ENCODE peak calls at places on chromosomes 6 and 20, in five cellular contexts. Q is CD8-positive, alpha-beta T cell; D is psoas muscle; W is tibial artery; S is A549. P is an unnamed sample.

GRCh38 chr6:29625337-29625930 is 7.5 kb downstream of the GABBR1 start:
- DNase-seq in S (no peak), D (no peak), W (no peak), Q (no peak), P (no peak)

GRCh38 chr6:43455034-43455747 is at the start of gene DLK2:
- DNase-seq in D (no peak), S (no peak), W (no peak), Q (no peak), P (no peak)

GRCh38 chr6:27873101-27874030 is 38.8 kb downstream of the OR2B2 start:
- DNase-seq in S (peak), W (no peak), D (peak), Q (peak), P (peak)

GRCh38 chr6:38594008-38594665 is 45.6 kb downstream of the BTBD9 start:
- DNase-seq in Q (no peak), W (no peak), S (no peak), D (no peak), P (no peak)

GRCh38 chr6:105799051-105799450 is 287.1 kb upstream of the PRDM1 start:
- DNase-seq in S (no peak), D (no peak), Q (no peak), W (peak), P (peak)

GRCh38 chr6:154481541-154482013 is 28.9 kb downstream of the CNKSR3 start:
- DNase-seq in D (no peak), W (no peak), Q (no peak), S (no peak), P (no peak)

GRCh38 chr6:168004945-168005344 is 7.5 kb downstream of the KIF25 start:
- DNase-seq in D (no peak), S (no peak), W (no peak), Q (no peak), P (no peak)

GRCh38 chr6:28446818-28447511 is 3.7 kb upstream of the ZSCAN23 start:
- DNase-seq in Q (no peak), D (no peak), W (no peak), S (no peak), P (peak)

GRCh38 chr20:44085616-44086434 is 101.2 kb downstream of the JPH2 start:
- DNase-seq in W (no peak), Q (no peak), D (no peak), S (no peak), P (no peak)

GRCh38 chr20:63548992-63549391 is 1.4 kb upstream of the SRMS start:
- DNase-seq in Q (no peak), D (no peak), W (no peak), S (no peak), P (no peak)

GRCh38 chr6:62328607-62329006 is 42.6 kb upstream of the KHDRBS2 start:
- DNase-seq in W (no peak), S (no peak), Q (no peak), D (no peak), P (no peak)

GRCh38 chr6:1118287-1118647 is 193.6 kb upstream of the FOXQ1 start:
- DNase-seq in D (no peak), W (no peak), Q (no peak), S (no peak), P (no peak)

GRCh38 chr6:15449001-15449400 is 203.1 kb downstream of the JARID2 start:
- DNase-seq in Q (no peak), D (no peak), S (no peak), W (no peak), P (no peak)

GRCh38 chr6:159801935-159802334 is 1.9 kb downstream of the PNLDC1 start:
- DNase-seq in D (no peak), Q (no peak), W (no peak), S (no peak), P (no peak)

GRCh38 chr6:7121704-7122241 is 14.0 kb downstream of the RREB1 start:
- DNase-seq in D (no peak), Q (no peak), S (no peak), W (no peak), P (no peak)

GRCh38 chr6:14110001-14110818 is 7.4 kb upstream of the CD83 start:
- DNase-seq in W (no peak), Q (no peak), D (no peak), S (no peak), P (no peak)

GRCh38 chr20:12535316-12535715 is 473.5 kb upstream of the SPTLC3 start:
- DNase-seq in Q (no peak), S (no peak), W (no peak), D (no peak), P (no peak)

GRCh38 chr6:49806145-49806544 is 19.1 kb upstream of the PGK2 start:
- DNase-seq in W (peak), D (no peak), Q (no peak), S (no peak), P (no peak)

GRCh38 chr6:157217198-157217893 is 106.0 kb downstream of the TMEM242 start:
- DNase-seq in W (no peak), D (no peak), S (no peak), Q (no peak), P (no peak)

GRCh38 chr6:137341721-137342195 is 122.6 kb upstream of the IFNGR1 start:
- DNase-seq in D (peak), Q (peak), W (no peak), S (peak), P (peak)

GRCh38 chr6:158817298-158818007 is 1.7 kb downstream of the EZR start:
- DNase-seq in S (peak), W (no peak), D (no peak), Q (no peak), P (peak)

GRCh38 chr6:162217811-162218450 is 509.6 kb downstream of the PRKN start:
- DNase-seq in Q (no peak), D (no peak), S (no peak), W (no peak), P (no peak)

GRCh38 chr6:116536216-116536621 is 9.3 kb downstream of the TRAPPC3L start:
- DNase-seq in D (no peak), W (no peak), Q (no peak), S (peak), P (no peak)

GRCh38 chr6:37059344-37060194 is 54.1 kb downstream of the FGD2 start:
- DNase-seq in D (peak), W (peak), S (peak), Q (no peak), P (peak)

GRCh38 chr20:47400685-47401084 is 44.2 kb upstream of the ZMYND8 start:
- DNase-seq in S (peak), D (no peak), Q (no peak), W (no peak), P (peak)

GRCh38 chr20:25021336-25021735 is 28.8 kb upstream of the APMAP start:
- DNase-seq in W (peak), D (no peak), S (no peak), Q (no peak), P (no peak)

GRCh38 chr6:158026054-158026900 is 44.6 kb downstream of the SYNJ2 start:
- DNase-seq in S (peak), Q (peak), D (peak), W (peak), P (peak)

GRCh38 chr20:39775110-39775509 is 813.0 kb downstream of the DHX35 start:
- DNase-seq in Q (no peak), W (peak), S (no peak), D (peak), P (peak)

GRCh38 chr20:52349806-52350205 is 158.2 kb upstream of the ZFP64 start:
- DNase-seq in S (no peak), D (no peak), Q (no peak), W (no peak), P (no peak)

GRCh38 chr6:123803862-123804681 is at the start of gene NKAIN2:
- DNase-seq in W (no peak), S (no peak), D (peak), Q (no peak), P (peak)

GRCh38 chr6:90103056-90103793 is 193.4 kb downstream of the BACH2 start:
- DNase-seq in W (no peak), D (no peak), S (peak), Q (no peak), P (no peak)

DNA sequence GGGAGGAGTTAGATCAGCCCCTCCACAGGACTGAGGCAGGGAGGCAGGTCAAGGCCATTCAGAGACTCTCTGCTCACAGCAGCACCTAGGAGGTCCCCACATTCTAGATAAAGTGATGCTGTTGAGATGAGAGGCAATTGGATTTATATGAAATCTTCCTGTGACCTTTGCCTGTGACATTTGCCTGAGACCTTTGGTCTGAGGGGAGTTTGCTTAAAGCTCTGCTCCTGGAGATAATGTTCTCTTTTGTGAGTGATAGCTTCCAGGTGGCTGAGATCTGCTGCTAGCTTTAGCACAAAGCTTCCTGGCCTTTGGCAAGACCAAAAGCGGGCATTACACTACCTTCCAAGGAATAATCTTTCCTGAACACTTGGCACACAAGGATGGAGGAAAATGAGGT is 43.3 kb downstream of the TMEM244 start:
- DNase-seq in W (no peak), Q (no peak), D (no peak), S (no peak), P (no peak)
- H3K4me3 ChIP-seq in W (no peak), Q (no peak), D (no peak), S (no peak), P (no peak)

GRCh38 chr6:22147983-22148797 is 148.6 kb downstream of the PRL start:
- DNase-seq in W (no peak), S (peak), D (no peak), Q (no peak), P (peak)

GRCh38 chr6:22147469-22147815 is 149.4 kb downstream of the PRL start:
- DNase-seq in Q (no peak), S (no peak), W (no peak), D (no peak), P (no peak)

GRCh38 chr6:22146581-22147468 is 150.0 kb downstream of the PRL start:
- DNase-seq in W (no peak), D (no peak), Q (no peak), S (no peak), P (peak)

GRCh38 chr6:22149501-22150490 is 147.0 kb downstream of the PRL start:
- DNase-seq in Q (no peak), D (no peak), W (no peak), S (no peak), P (no peak)

DNA sequence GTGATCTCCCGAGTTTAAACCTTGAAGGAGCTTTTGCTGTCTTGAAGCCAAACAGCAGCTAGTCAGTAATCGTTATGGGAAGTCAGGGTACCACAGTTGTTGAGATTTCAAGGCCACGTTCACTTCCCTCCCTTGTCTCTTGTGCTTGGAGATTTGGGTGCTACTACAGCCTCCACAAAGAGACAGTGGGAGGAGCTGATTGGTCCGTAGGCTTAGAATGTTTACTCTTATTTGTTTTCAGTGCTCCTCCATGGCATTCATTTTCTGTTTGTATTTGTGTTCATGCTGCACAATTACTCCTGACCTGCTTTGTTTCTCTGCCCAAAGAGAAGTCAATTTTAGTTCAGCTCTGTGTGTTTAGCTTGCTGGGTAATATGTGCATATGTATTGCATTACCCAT is 147.8 kb downstream of the PRL start:
- DNase-seq in D (no peak), Q (no peak), W (no peak), S (no peak), P (no peak)
- H3K4me3 ChIP-seq in D (no peak), Q (no peak), W (no peak), S (no peak), P (no peak)

GRCh38 chr20:10982692-10983091 is 308.9 kb upstream of the JAG1 start:
- DNase-seq in Q (no peak), D (peak), S (peak), W (peak), P (no peak)
- H3K4me3 ChIP-seq in Q (no peak), D (peak), S (no peak), W (no peak), P (no peak)

DNA sequence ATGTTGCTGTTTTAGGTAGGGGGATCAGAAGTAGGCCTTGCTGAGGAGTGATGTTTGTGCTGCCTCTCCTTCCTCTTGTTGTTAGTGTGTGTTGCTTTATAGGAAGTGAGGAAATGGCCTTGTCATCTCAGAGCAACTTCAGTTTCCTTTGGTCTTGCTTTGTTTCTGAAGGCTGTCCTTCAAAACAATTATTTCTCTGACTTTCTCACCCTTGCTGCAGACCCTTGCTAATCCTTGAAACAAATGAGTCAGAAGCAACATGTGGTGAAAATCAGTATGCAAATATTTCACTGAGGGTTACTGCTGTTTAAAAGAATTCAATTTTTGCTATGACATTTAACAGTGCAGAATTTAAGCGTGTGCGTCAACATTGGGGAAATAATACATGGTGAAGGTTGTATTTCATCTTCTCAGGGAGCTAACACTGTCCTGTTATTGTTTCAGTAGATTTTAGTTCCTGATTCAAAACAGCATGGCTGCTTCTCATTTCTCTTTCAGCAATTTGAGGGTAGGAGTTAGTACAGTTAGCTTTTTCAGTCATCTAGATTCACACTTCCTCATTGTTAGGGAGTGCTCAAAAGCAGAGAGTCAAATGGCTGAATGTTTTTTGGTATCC is 13.8 kb downstream of the RNF144B start:
- DNase-seq in Q (no peak), W (no peak), D (no peak), S (no peak), P (no peak)
- H3K4me3 ChIP-seq in Q (no peak), W (no peak), D (no peak), S (no peak), P (no peak)

GRCh38 chr6:3281669-3282460 is 23.1 kb downstream of the PSMG4 start:
- DNase-seq in W (peak), D (peak), Q (no peak), S (peak), P (no peak)
- H3K4me3 ChIP-seq in W (no peak), D (no peak), Q (no peak), S (no peak), P (no peak)

GRCh38 chr20:54086444-54087134 is 16.2 kb upstream of the BCAS1 start:
- DNase-seq in S (no peak), Q (no peak), W (no peak), D (no peak), P (no peak)
- H3K4me3 ChIP-seq in S (no peak), Q (no peak), W (no peak), D (no peak), P (no peak)

GRCh38 chr6:10696655-10697054 is 1.9 kb downstream of the PAK1IP1 start:
- DNase-seq in S (no peak), W (no peak), Q (no peak), D (no peak), P (no peak)
- H3K4me3 ChIP-seq in S (no peak), W (no peak), Q (no peak), D (no peak), P (no peak)

P was measured in testis.